ENCODE peak calls at places on chromosomes 5 and 9, in nine cellular contexts. One of them, this sample, is unnamed.

GRCh38 chr5:157352756-157353340 is 86.9 kb downstream of the CYFIP2 start:
- DNase-seq in left ventricle myocardium inferior: no peak
- DNase-seq in GM23248: no peak
- DNase-seq in astrocyte of the spinal cord: no peak
- DNase-seq in K562: no peak
- DNase-seq in choroid plexus epithelial cell: no peak
- DNase-seq in foreskin fibroblast: no peak
- DNase-seq in adipocyte: no peak
- DNase-seq in right lobe of liver: no peak
- DNase-seq in this sample: no peak

GRCh38 chr9:69122086-69122390 is 52.0 kb upstream of the TJP2 start:
- DNase-seq in left ventricle myocardium inferior: peak; percentile 71
- DNase-seq in GM23248: peak; percentile 82
- DNase-seq in astrocyte of the spinal cord: peak; percentile 77
- DNase-seq in K562: no peak
- DNase-seq in choroid plexus epithelial cell: peak; percentile 73
- DNase-seq in foreskin fibroblast: peak; percentile 88
- DNase-seq in adipocyte: peak; percentile 90
- DNase-seq in right lobe of liver: peak; percentile 82
- DNase-seq in this sample: peak; percentile 49

GRCh38 chr9:133580971-133581370 is 28.2 kb downstream of the FAM163B start:
- DNase-seq in left ventricle myocardium inferior: no peak
- DNase-seq in GM23248: no peak
- DNase-seq in astrocyte of the spinal cord: no peak
- DNase-seq in K562: no peak
- DNase-seq in choroid plexus epithelial cell: no peak
- DNase-seq in foreskin fibroblast: no peak
- DNase-seq in adipocyte: no peak
- DNase-seq in right lobe of liver: no peak
- DNase-seq in this sample: no peak

GRCh38 chr9:1458503-1458902 is 408.3 kb downstream of the DMRT2 start:
- DNase-seq in left ventricle myocardium inferior: no peak
- DNase-seq in GM23248: peak; percentile 87
- DNase-seq in astrocyte of the spinal cord: peak; percentile 26
- DNase-seq in K562: no peak
- DNase-seq in choroid plexus epithelial cell: peak; percentile 2
- DNase-seq in foreskin fibroblast: peak; percentile 74
- DNase-seq in adipocyte: no peak
- DNase-seq in right lobe of liver: no peak
- DNase-seq in this sample: peak; percentile 82

GRCh38 chr5:488744-489688 is 35.2 kb downstream of the SLC9A3 start:
- DNase-seq in left ventricle myocardium inferior: no peak
- DNase-seq in GM23248: no peak
- DNase-seq in astrocyte of the spinal cord: no peak
- DNase-seq in K562: no peak
- DNase-seq in choroid plexus epithelial cell: no peak
- DNase-seq in foreskin fibroblast: no peak
- DNase-seq in adipocyte: no peak
- DNase-seq in right lobe of liver: no peak
- DNase-seq in this sample: no peak

GRCh38 chr5:167844173-167844572 is 447.3 kb upstream of the WWC1 start:
- DNase-seq in left ventricle myocardium inferior: no peak
- DNase-seq in GM23248: no peak
- DNase-seq in astrocyte of the spinal cord: no peak
- DNase-seq in K562: no peak
- DNase-seq in choroid plexus epithelial cell: no peak
- DNase-seq in foreskin fibroblast: no peak
- DNase-seq in adipocyte: no peak
- DNase-seq in right lobe of liver: no peak
- DNase-seq in this sample: peak; percentile 31

GRCh38 chr5:102483736-102484135 is 15.1 kb downstream of the SLCO6A1 start:
- DNase-seq in left ventricle myocardium inferior: no peak
- DNase-seq in GM23248: peak; percentile 65
- DNase-seq in astrocyte of the spinal cord: no peak
- DNase-seq in K562: no peak
- DNase-seq in choroid plexus epithelial cell: peak; percentile 1
- DNase-seq in foreskin fibroblast: no peak
- DNase-seq in adipocyte: peak; percentile 26
- DNase-seq in right lobe of liver: no peak
- DNase-seq in this sample: peak; percentile 4

GRCh38 chr5:41094871-41095270 is 23.7 kb upstream of the MROH2B start:
- DNase-seq in left ventricle myocardium inferior: no peak
- DNase-seq in GM23248: no peak
- DNase-seq in astrocyte of the spinal cord: no peak
- DNase-seq in K562: peak; percentile 5
- DNase-seq in choroid plexus epithelial cell: peak; percentile 27
- DNase-seq in foreskin fibroblast: no peak
- DNase-seq in adipocyte: no peak
- DNase-seq in right lobe of liver: no peak
- DNase-seq in this sample: no peak

GRCh38 chr9:38016375-38017120 is 52.5 kb downstream of the SHB start:
- DNase-seq in left ventricle myocardium inferior: no peak
- DNase-seq in GM23248: peak; percentile 93
- DNase-seq in astrocyte of the spinal cord: peak; percentile 78
- DNase-seq in K562: no peak
- DNase-seq in choroid plexus epithelial cell: peak; percentile 67
- DNase-seq in foreskin fibroblast: peak; percentile 85
- DNase-seq in adipocyte: peak; percentile 74
- DNase-seq in right lobe of liver: no peak
- DNase-seq in this sample: peak; percentile 93

GRCh38 chr9:677461-678097 is 163.9 kb upstream of the DMRT1 start:
- DNase-seq in left ventricle myocardium inferior: no peak
- DNase-seq in GM23248: peak; percentile 75
- DNase-seq in astrocyte of the spinal cord: peak; percentile 46
- DNase-seq in K562: no peak
- DNase-seq in choroid plexus epithelial cell: no peak
- DNase-seq in foreskin fibroblast: no peak
- DNase-seq in adipocyte: no peak
- DNase-seq in right lobe of liver: no peak
- DNase-seq in this sample: peak; percentile 29

GRCh38 chr5:150579462-150580400 is 60.7 kb upstream of the SYNPO start:
- DNase-seq in left ventricle myocardium inferior: no peak
- DNase-seq in GM23248: peak; percentile 35
- DNase-seq in astrocyte of the spinal cord: peak; percentile 32
- DNase-seq in K562: no peak
- DNase-seq in choroid plexus epithelial cell: no peak
- DNase-seq in foreskin fibroblast: no peak
- DNase-seq in adipocyte: no peak
- DNase-seq in right lobe of liver: no peak
- DNase-seq in this sample: no peak

GRCh38 chr5:179486596-179487051 is 63.7 kb upstream of the RUFY1 start:
- DNase-seq in left ventricle myocardium inferior: no peak
- DNase-seq in GM23248: no peak
- DNase-seq in astrocyte of the spinal cord: no peak
- DNase-seq in K562: no peak
- DNase-seq in choroid plexus epithelial cell: peak; percentile 18
- DNase-seq in foreskin fibroblast: peak; percentile 79
- DNase-seq in adipocyte: peak; percentile 28
- DNase-seq in right lobe of liver: no peak
- DNase-seq in this sample: no peak

GRCh38 chr5:151315998-151316597 is 12.5 kb upstream of the SLC36A3 start:
- DNase-seq in left ventricle myocardium inferior: peak; percentile 77
- DNase-seq in GM23248: peak; percentile 84
- DNase-seq in astrocyte of the spinal cord: peak; percentile 61
- DNase-seq in K562: peak; percentile 71
- DNase-seq in choroid plexus epithelial cell: peak; percentile 87
- DNase-seq in foreskin fibroblast: peak; percentile 83
- DNase-seq in adipocyte: peak; percentile 89
- DNase-seq in right lobe of liver: peak; percentile 74
- DNase-seq in this sample: peak; percentile 60

GRCh38 chr5:45604092-45604491 is 92.1 kb downstream of the HCN1 start:
- DNase-seq in left ventricle myocardium inferior: no peak
- DNase-seq in GM23248: no peak
- DNase-seq in astrocyte of the spinal cord: no peak
- DNase-seq in K562: no peak
- DNase-seq in choroid plexus epithelial cell: no peak
- DNase-seq in foreskin fibroblast: no peak
- DNase-seq in adipocyte: no peak
- DNase-seq in right lobe of liver: no peak
- DNase-seq in this sample: no peak

GRCh38 chr5:55173696-55174101 is 722 bp upstream of the CDC20B start:
- DNase-seq in left ventricle myocardium inferior: no peak
- DNase-seq in GM23248: no peak
- DNase-seq in astrocyte of the spinal cord: no peak
- DNase-seq in K562: no peak
- DNase-seq in choroid plexus epithelial cell: no peak
- DNase-seq in foreskin fibroblast: no peak
- DNase-seq in adipocyte: no peak
- DNase-seq in right lobe of liver: no peak
- DNase-seq in this sample: no peak

GRCh38 chr5:64811050-64811640 is 42.4 kb downstream of the CWC27 start:
- DNase-seq in left ventricle myocardium inferior: no peak
- DNase-seq in GM23248: peak; percentile 77
- DNase-seq in astrocyte of the spinal cord: peak; percentile 71
- DNase-seq in K562: peak; percentile 56
- DNase-seq in choroid plexus epithelial cell: peak; percentile 87
- DNase-seq in foreskin fibroblast: peak; percentile 78
- DNase-seq in adipocyte: peak; percentile 87
- DNase-seq in right lobe of liver: no peak
- DNase-seq in this sample: peak; percentile 75

GRCh38 chr9:87212563-87213154 is 265.4 kb upstream of the GAS1 start:
- DNase-seq in left ventricle myocardium inferior: no peak
- DNase-seq in GM23248: peak; percentile 26
- DNase-seq in astrocyte of the spinal cord: peak; percentile 77
- DNase-seq in K562: no peak
- DNase-seq in choroid plexus epithelial cell: peak; percentile 52
- DNase-seq in foreskin fibroblast: no peak
- DNase-seq in adipocyte: peak; percentile 44
- DNase-seq in right lobe of liver: no peak
- DNase-seq in this sample: no peak

GRCh38 chr5:177169271-177169670 is 35.7 kb downstream of the NSD1 start:
- DNase-seq in left ventricle myocardium inferior: no peak
- DNase-seq in GM23248: no peak
- DNase-seq in astrocyte of the spinal cord: no peak
- DNase-seq in K562: no peak
- DNase-seq in choroid plexus epithelial cell: no peak
- DNase-seq in foreskin fibroblast: no peak
- DNase-seq in adipocyte: no peak
- DNase-seq in right lobe of liver: no peak
- DNase-seq in this sample: no peak

GRCh38 chr9:107210775-107211174 is 72.3 kb upstream of the RAD23B start:
- DNase-seq in left ventricle myocardium inferior: no peak
- DNase-seq in GM23248: no peak
- DNase-seq in astrocyte of the spinal cord: no peak
- DNase-seq in K562: no peak
- DNase-seq in choroid plexus epithelial cell: no peak
- DNase-seq in foreskin fibroblast: no peak
- DNase-seq in adipocyte: no peak
- DNase-seq in right lobe of liver: no peak
- DNase-seq in this sample: no peak

DNA sequence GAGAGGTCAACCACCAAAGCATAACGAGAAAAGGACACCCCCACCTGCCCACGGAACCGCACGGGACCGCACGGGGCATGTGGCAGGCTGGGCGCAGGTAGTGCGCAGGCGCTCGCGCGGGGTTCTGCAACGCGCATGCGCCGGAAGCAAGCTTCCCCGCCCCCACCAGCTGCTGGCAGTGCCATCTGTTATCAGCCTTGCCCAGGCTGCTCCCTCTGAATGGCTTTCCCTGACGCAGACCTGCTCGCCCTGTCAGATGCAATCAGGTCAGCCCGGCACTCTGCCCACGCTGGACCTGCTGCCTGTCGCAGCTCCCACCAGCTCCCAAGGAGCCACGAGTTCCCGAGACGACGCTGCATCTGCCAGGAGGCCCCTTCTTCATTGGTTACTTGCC is 22.8 kb downstream of the PTCH1 start:
- DNase-seq in left ventricle myocardium inferior: no peak
- DNase-seq in GM23248: no peak
- DNase-seq in astrocyte of the spinal cord: no peak
- DNase-seq in K562: no peak
- DNase-seq in choroid plexus epithelial cell: no peak
- DNase-seq in foreskin fibroblast: no peak
- DNase-seq in adipocyte: no peak
- DNase-seq in right lobe of liver: no peak
- DNase-seq in this sample: no peak
- H3K4me3 ChIP-seq in left ventricle myocardium inferior: no peak overlapping the region
- H3K4me3 ChIP-seq in GM23248: no peak overlapping the region
- H3K4me3 ChIP-seq in astrocyte of the spinal cord: peak overlapping the region; percentile 23
- H3K4me3 ChIP-seq in K562: no peak overlapping the region
- H3K4me3 ChIP-seq in choroid plexus epithelial cell: no peak overlapping the region
- H3K4me3 ChIP-seq in foreskin fibroblast: no peak overlapping the region
- H3K4me3 ChIP-seq in adipocyte: no peak overlapping the region
- H3K4me3 ChIP-seq in right lobe of liver: no peak overlapping the region
- H3K4me3 ChIP-seq in this sample: no peak overlapping the region

DNA sequence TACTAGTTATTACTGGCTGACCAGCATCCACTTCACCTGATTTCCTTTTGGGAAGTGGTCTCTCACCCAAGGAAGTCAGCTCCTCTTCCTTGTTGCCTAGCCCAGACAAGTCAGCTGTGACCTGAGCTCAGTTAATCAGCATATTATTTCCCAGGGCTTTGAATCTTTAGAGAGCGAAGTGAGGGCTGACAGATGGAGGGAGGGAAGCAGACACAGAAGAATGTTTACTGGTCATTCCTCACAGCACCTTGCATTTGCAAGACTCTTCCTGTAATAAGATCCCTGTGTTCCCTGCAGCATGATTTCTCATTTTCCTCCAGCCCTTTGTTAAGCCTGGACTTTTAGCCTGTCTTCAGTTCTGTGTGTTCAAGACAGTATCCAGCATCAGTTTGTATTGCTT is 50.0 kb downstream of the MAN2A1 start:
- DNase-seq in left ventricle myocardium inferior: no peak
- DNase-seq in GM23248: peak; percentile 15
- DNase-seq in astrocyte of the spinal cord: peak; percentile 49
- DNase-seq in K562: no peak
- DNase-seq in choroid plexus epithelial cell: peak; percentile 63
- DNase-seq in foreskin fibroblast: peak; percentile 37
- DNase-seq in adipocyte: no peak
- DNase-seq in right lobe of liver: no peak
- DNase-seq in this sample: no peak
- H3K4me3 ChIP-seq in left ventricle myocardium inferior: no peak overlapping the region
- H3K4me3 ChIP-seq in GM23248: no peak overlapping the region
- H3K4me3 ChIP-seq in astrocyte of the spinal cord: no peak overlapping the region
- H3K4me3 ChIP-seq in K562: no peak overlapping the region
- H3K4me3 ChIP-seq in choroid plexus epithelial cell: no peak overlapping the region
- H3K4me3 ChIP-seq in foreskin fibroblast: no peak overlapping the region
- H3K4me3 ChIP-seq in adipocyte: no peak overlapping the region
- H3K4me3 ChIP-seq in right lobe of liver: no peak overlapping the region
- H3K4me3 ChIP-seq in this sample: no peak overlapping the region

GRCh38 chr9:84857224-84857623 is 187.7 kb downstream of the NTRK2 start:
- DNase-seq in left ventricle myocardium inferior: no peak
- DNase-seq in GM23248: peak; percentile 58
- DNase-seq in astrocyte of the spinal cord: no peak
- DNase-seq in K562: no peak
- DNase-seq in choroid plexus epithelial cell: no peak
- DNase-seq in foreskin fibroblast: no peak
- DNase-seq in adipocyte: no peak
- DNase-seq in right lobe of liver: no peak
- DNase-seq in this sample: peak; percentile 49
- H3K4me3 ChIP-seq in left ventricle myocardium inferior: no peak overlapping the region
- H3K4me3 ChIP-seq in GM23248: no peak overlapping the region
- H3K4me3 ChIP-seq in astrocyte of the spinal cord: no peak overlapping the region
- H3K4me3 ChIP-seq in K562: no peak overlapping the region
- H3K4me3 ChIP-seq in choroid plexus epithelial cell: no peak overlapping the region
- H3K4me3 ChIP-seq in foreskin fibroblast: no peak overlapping the region
- H3K4me3 ChIP-seq in adipocyte: peak overlapping the region; percentile 65
- H3K4me3 ChIP-seq in right lobe of liver: no peak overlapping the region
- H3K4me3 ChIP-seq in this sample: no peak overlapping the region

DNA sequence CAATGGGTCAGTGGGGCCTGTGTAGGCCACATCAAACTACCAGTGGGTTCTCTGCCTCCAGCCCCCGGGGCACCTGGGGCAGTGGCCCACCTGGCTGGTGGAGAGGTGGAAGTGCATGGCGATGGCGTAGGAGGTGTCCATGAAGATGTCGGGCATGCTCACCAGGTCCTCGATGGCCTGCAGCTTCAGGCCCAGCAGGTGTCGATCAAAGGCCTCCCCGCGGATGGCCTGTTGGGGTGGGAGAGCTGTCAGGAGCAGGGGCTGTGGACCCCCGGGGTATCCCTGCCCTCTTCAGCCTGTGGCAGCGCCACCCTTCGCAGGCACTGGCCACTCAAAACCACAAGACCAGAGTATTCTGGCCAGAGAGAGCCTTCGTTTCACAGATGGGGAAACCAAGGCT is 14.7 kb downstream of the CRAT start:
- DNase-seq in left ventricle myocardium inferior: no peak
- DNase-seq in GM23248: no peak
- DNase-seq in astrocyte of the spinal cord: no peak
- DNase-seq in K562: no peak
- DNase-seq in choroid plexus epithelial cell: no peak
- DNase-seq in foreskin fibroblast: no peak
- DNase-seq in adipocyte: no peak
- DNase-seq in right lobe of liver: peak; percentile 45
- DNase-seq in this sample: no peak
- H3K4me3 ChIP-seq in left ventricle myocardium inferior: no peak overlapping the region
- H3K4me3 ChIP-seq in GM23248: no peak overlapping the region
- H3K4me3 ChIP-seq in astrocyte of the spinal cord: no peak overlapping the region
- H3K4me3 ChIP-seq in K562: no peak overlapping the region
- H3K4me3 ChIP-seq in choroid plexus epithelial cell: no peak overlapping the region
- H3K4me3 ChIP-seq in foreskin fibroblast: no peak overlapping the region
- H3K4me3 ChIP-seq in adipocyte: no peak overlapping the region
- H3K4me3 ChIP-seq in right lobe of liver: no peak overlapping the region
- H3K4me3 ChIP-seq in this sample: no peak overlapping the region